ENCODE peak calls at places on chromosome 18, in ten cellular contexts. I is GM12892; K is hepatic stellate cell; Q is adrenal gland; N is memory B cell; Y is fibroblast of the conjunctiva; B is activated T-helper 1 cell treated with anti-CD3 and anti-CD28 coated beads, Interleukin-12 subunit alpha, Interleukin-12 subunit beta, Interleukin-2, Interleukin-4 antibody, amounts not matched to agents 30 ng/mL and 10 ng/mL and 1 ng/mL, durations not matched to agents 14 hours and 24 hours and 36 hours; E is IMR-90; H is NCI-H748 treated with DMSO at 0.1 percent for 48 hours; W is astrocyte of the spinal cord. U is an unnamed sample.

GRCh38 chr18:58172031-58172430 is 128.0 kb downstream of the NEDD4L start:
- DNase-seq in I (no peak), K (no peak), Q (peak), N (no peak), Y (no peak), B (no peak), E (no peak), H (no peak), W (no peak), U (no peak)

GRCh38 chr18:80182855-80183254 is 64.5 kb downstream of the PARD6G start:
- DNase-seq in I (no peak), K (no peak), Q (no peak), N (no peak), Y (no peak), B (no peak), E (no peak), H (no peak), W (no peak), U (no peak)

GRCh38 chr18:62603211-62603610 is 80.4 kb downstream of the ZCCHC2 start:
- DNase-seq in I (no peak), K (no peak), Q (no peak), N (no peak), Y (no peak), B (no peak), E (no peak), H (no peak), W (no peak), U (no peak)

GRCh38 chr18:79576686-79577351 is 102.8 kb upstream of the CTDP1 start:
- DNase-seq in I (no peak), K (no peak), Q (peak), N (no peak), Y (peak), B (no peak), E (peak), H (no peak), W (peak), U (no peak)

GRCh38 chr18:60020107-60020925 is 120.5 kb downstream of the PMAIP1 start:
- DNase-seq in I (no peak), K (no peak), Q (no peak), N (no peak), Y (no peak), B (no peak), E (peak), H (no peak), W (peak), U (no peak)

GRCh38 chr18:31274915-31275314 is 43.0 kb upstream of the DSG1 start:
- DNase-seq in I (no peak), K (no peak), Q (no peak), N (no peak), Y (no peak), B (no peak), E (no peak), H (peak), W (peak), U (no peak)

GRCh38 chr18:48804856-48805610 is 145.7 kb downstream of the SMAD7 start:
- DNase-seq in I (no peak), K (no peak), Q (peak), N (no peak), Y (no peak), B (no peak), E (no peak), H (no peak), W (no peak), U (no peak)

GRCh38 chr18:11495441-11495840 is 114.0 kb upstream of the SLC35G4 start:
- DNase-seq in I (no peak), K (no peak), Q (no peak), N (no peak), Y (no peak), B (no peak), E (no peak), H (no peak), W (no peak), U (no peak)

GRCh38 chr18:75247041-75247551 is 36.5 kb downstream of the TSHZ1 start:
- DNase-seq in I (no peak), K (peak), Q (no peak), N (no peak), Y (peak), B (no peak), E (peak), H (no peak), W (no peak), U (peak)

GRCh38 chr18:76922107-76922506 is 99.8 kb downstream of the ZNF236 start:
- DNase-seq in I (peak), K (peak), Q (peak), N (peak), Y (peak), B (peak), E (peak), H (peak), W (peak), U (no peak)

GRCh38 chr18:55179460-55180195 is 220.4 kb upstream of the CCDC68 start:
- DNase-seq in I (no peak), K (no peak), Q (no peak), N (no peak), Y (peak), B (no peak), E (peak), H (no peak), W (peak), U (peak)

GRCh38 chr18:77086034-77086433 is 46.5 kb downstream of the MBP start:
- DNase-seq in I (no peak), K (peak), Q (no peak), N (no peak), Y (peak), B (no peak), E (peak), H (no peak), W (peak), U (peak)

GRCh38 chr18:48850891-48851302 is 99.9 kb downstream of the SMAD7 start:
- DNase-seq in I (no peak), K (peak), Q (no peak), N (no peak), Y (no peak), B (no peak), E (peak), H (no peak), W (peak), U (no peak)

GRCh38 chr18:23243178-23243577 is 107.9 kb downstream of the CABLES1 start:
- DNase-seq in I (no peak), K (no peak), Q (no peak), N (no peak), Y (no peak), B (no peak), E (no peak), H (no peak), W (no peak), U (no peak)

GRCh38 chr18:63890950-63891304 is 3.4 kb downstream of the SERPINB2 start:
- DNase-seq in I (no peak), K (no peak), Q (no peak), N (no peak), Y (no peak), B (no peak), E (peak), H (peak), W (peak), U (no peak)

GRCh38 chr18:55317832-55318231 is 270.2 kb downstream of the TCF4 start:
- DNase-seq in I (no peak), K (no peak), Q (no peak), N (no peak), Y (no peak), B (no peak), E (no peak), H (peak), W (peak), U (no peak)

GRCh38 chr18:5891361-5892215 is 3.7 kb downstream of the TMEM200C start:
- DNase-seq in I (no peak), K (no peak), Q (no peak), N (no peak), Y (no peak), B (no peak), E (no peak), H (no peak), W (no peak), U (no peak)

GRCh38 chr18:48949606-48950535 is 894 bp downstream of the SMAD7 start:
- DNase-seq in I (no peak), K (no peak), Q (peak), N (peak), Y (no peak), B (peak), E (peak), H (peak), W (peak), U (no peak)

U was measured in AG09309.